ENCODE peak calls at places on chromosome 2, in seven cellular contexts. B, T, J, P, F, E and Y are unnamed samples.

GRCh38 chr2:206981739-206982336 is 42.5 kb downstream of the CPO start:
- DNase-seq in B (peak; percentile 40), T (peak; percentile 80), J (peak; percentile 48), P (peak; percentile 80), F (no peak), E (peak; percentile 45), Y (peak; percentile 49)

GRCh38 chr2:197207106-197207505 is 103.5 kb downstream of the ANKRD44 start:
- DNase-seq in B (no peak), T (no peak), J (no peak), P (no peak), F (no peak), E (no peak), Y (no peak)

GRCh38 chr2:170930132-170931109 is 1.4 kb downstream of the GORASP2 start:
- DNase-seq in B (peak; percentile 77), T (no peak), J (peak; percentile 25), P (peak; percentile 63), F (no peak), E (peak; percentile 67), Y (no peak)

GRCh38 chr2:3617198-3617890 is 22.4 kb downstream of the COLEC11 start:
- DNase-seq in B (no peak), T (no peak), J (no peak), P (no peak), F (no peak), E (no peak), Y (no peak)

GRCh38 chr2:108944601-108945241 is 44.3 kb downstream of the EDAR start:
- DNase-seq in B (no peak), T (no peak), J (no peak), P (no peak), F (no peak), E (no peak), Y (no peak)

GRCh38 chr2:9374071-9374730 is 49.1 kb downstream of the ITGB1BP1 start:
- DNase-seq in B (no peak), T (no peak), J (no peak), P (no peak), F (no peak), E (no peak), Y (no peak)

GRCh38 chr2:205806126-205806905 is 124.0 kb downstream of the NRP2 start:
- DNase-seq in B (no peak), T (no peak), J (no peak), P (no peak), F (no peak), E (peak; percentile 30), Y (no peak)

GRCh38 chr2:160076239-160076638 is 13.8 kb upstream of the PLA2R1 start:
- DNase-seq in B (no peak), T (no peak), J (no peak), P (no peak), F (no peak), E (peak; percentile 87), Y (no peak)

GRCh38 chr2:30457316-30457715 is 10.3 kb downstream of the LCLAT1 start:
- DNase-seq in B (no peak), T (no peak), J (no peak), P (no peak), F (no peak), E (no peak), Y (no peak)

GRCh38 chr2:129741623-129742022 is 237.8 kb upstream of the RAB6C start:
- DNase-seq in B (no peak), T (no peak), J (no peak), P (no peak), F (no peak), E (no peak), Y (no peak)

GRCh38 chr2:239225456-239225855 is 175.4 kb downstream of the HDAC4 start:
- DNase-seq in B (no peak), T (no peak), J (no peak), P (no peak), F (no peak), E (peak; percentile 25), Y (no peak)

GRCh38 chr2:86027196-86027912 is 78.3 kb downstream of the POLR1A start:
- DNase-seq in B (no peak), T (no peak), J (no peak), P (no peak), F (no peak), E (no peak), Y (no peak)